ENCODE peak calls at places on chromosomes 1 and 21, in seven cellular contexts. X is HCT116, G is GM23338, Z is SK-N-SH, Y is suprapubic skin, M is stomach, T is prostate gland. D is an unnamed sample.

GRCh38 chr1:54583868-54584267 is 35.8 kb downstream of the ACOT11 start:
- DNase-seq in X (no peak), G (no peak), Z (no peak), Y (no peak), M (no peak), T (no peak), D (no peak)

GRCh38 chr1:77322061-77322900 is 40.5 kb downstream of the AK5 start:
- DNase-seq in X (peak; percentile 51), G (peak; percentile 55), Z (no peak), Y (no peak), M (no peak), T (no peak), D (no peak)

GRCh38 chr1:67393240-67393639 is 37.0 kb downstream of the SERBP1 start:
- DNase-seq in X (no peak), G (no peak), Z (no peak), Y (no peak), M (peak; percentile 69), T (peak; percentile 68), D (peak; percentile 8)

GRCh38 chr1:113269577-113269976 is 120.7 kb upstream of the MAGI3 start:
- DNase-seq in X (no peak), G (no peak), Z (no peak), Y (no peak), M (no peak), T (no peak), D (no peak)

GRCh38 chr21:46116846-46117585 is 19.1 kb downstream of the COL6A2 start:
- DNase-seq in X (no peak), G (no peak), Z (peak; percentile 35), Y (peak; percentile 56), M (no peak), T (no peak), D (peak; percentile 5)

GRCh38 chr21:43364851-43365424 is 62.0 kb downstream of the SIK1 start:
- DNase-seq in X (no peak), G (no peak), Z (no peak), Y (no peak), M (peak; percentile 77), T (no peak), D (no peak)

GRCh38 chr1:59018860-59019259 is 235.0 kb upstream of the JUN start:
- DNase-seq in X (no peak), G (no peak), Z (no peak), Y (no peak), M (no peak), T (no peak), D (no peak)

GRCh38 chr21:23160914-23161313 is 2162.7 kb downstream of the NCAM2 start:
- DNase-seq in X (no peak), G (no peak), Z (peak; percentile 3), Y (no peak), M (no peak), T (no peak), D (no peak)

GRCh38 chr1:229209386-229209785 is 61.5 kb upstream of the RAB4A start:
- DNase-seq in X (no peak), G (no peak), Z (no peak), Y (no peak), M (no peak), T (no peak), D (no peak)

GRCh38 chr21:35128526-35128925 is 79.4 kb upstream of the RUNX1 start:
- DNase-seq in X (no peak), G (no peak), Z (no peak), Y (no peak), M (no peak), T (no peak), D (no peak)

GRCh38 chr21:18803624-18804023 is 400.0 kb upstream of the TMPRSS15 start:
- DNase-seq in X (no peak), G (no peak), Z (no peak), Y (no peak), M (no peak), T (no peak), D (no peak)
- H3K4me1 ChIP-seq in X (no peaks in the 10 kb centered on the region), G (no peaks in the 10 kb centered on the region), Z (no peaks in the 10 kb centered on the region), Y (no peaks in the 10 kb centered on the region), M (no peaks in the 10 kb centered on the region), T (no peaks in the 10 kb centered on the region), D (no peaks in the 10 kb centered on the region)

GRCh38 chr21:42109873-42110525 is 38.9 kb downstream of the UMODL1 start:
- DNase-seq in X (no peak), G (no peak), Z (no peak), Y (no peak), M (no peak), T (no peak), D (no peak)

GRCh38 chr21:42108941-42109340 is 37.8 kb downstream of the UMODL1 start:
- DNase-seq in X (no peak), G (no peak), Z (no peak), Y (no peak), M (no peak), T (no peak), D (no peak)

GRCh38 chr21:42108554-42108885 is 37.4 kb downstream of the UMODL1 start:
- DNase-seq in X (no peak), G (no peak), Z (no peak), Y (no peak), M (no peak), T (no peak), D (no peak)

GRCh38 chr21:42110691-42111469 is 39.8 kb downstream of the UMODL1 start:
- DNase-seq in X (no peak), G (no peak), Z (no peak), Y (no peak), M (no peak), T (no peak), D (no peak)

GRCh38 chr21:42109473-42109872 is 38.4 kb downstream of the UMODL1 start:
- DNase-seq in X (no peak), G (no peak), Z (no peak), Y (peak; percentile 59), M (no peak), T (no peak), D (no peak)
- TF ChIP-seq POLR2AphosphoS5 in X (no peak), G (no peak), Z (no peak), Y (no peak), M (no peak), T (no peak), D (no peak)

GRCh38 chr1:119489201-119489600 is 17.8 kb upstream of the HSD3B1 start:
- DNase-seq in X (no peak), G (no peak), Z (no peak), Y (no peak), M (no peak), T (no peak), D (no peak)
- H3K27ac ChIP-seq in X (no peak overlapping the region), G (no peak overlapping the region), Z (no peak overlapping the region), Y (no peak overlapping the region), M (no peak overlapping the region), T (no peak overlapping the region), D (no peak overlapping the region)

GRCh38 chr1:28736450-28737244 is at the start of gene YTHDF2:
- DNase-seq in X (peak; percentile 89), G (peak; percentile 99), Z (peak; percentile 95), Y (peak; percentile 98), M (peak; percentile 98), T (peak; percentile 93), D (peak; percentile 98)
- H3K4me1 ChIP-seq in X (peaks cover 20% of the 10 kb centered on the region), G (peaks cover 32% of the 10 kb centered on the region), Z (peaks cover 17% of the 10 kb centered on the region), Y (peaks cover 50% of the 10 kb centered on the region), M (peaks cover 50% of the 10 kb centered on the region), T (peaks cover 5% of the 10 kb centered on the region), D (peaks cover 60% of the 10 kb centered on the region)

DNA sequence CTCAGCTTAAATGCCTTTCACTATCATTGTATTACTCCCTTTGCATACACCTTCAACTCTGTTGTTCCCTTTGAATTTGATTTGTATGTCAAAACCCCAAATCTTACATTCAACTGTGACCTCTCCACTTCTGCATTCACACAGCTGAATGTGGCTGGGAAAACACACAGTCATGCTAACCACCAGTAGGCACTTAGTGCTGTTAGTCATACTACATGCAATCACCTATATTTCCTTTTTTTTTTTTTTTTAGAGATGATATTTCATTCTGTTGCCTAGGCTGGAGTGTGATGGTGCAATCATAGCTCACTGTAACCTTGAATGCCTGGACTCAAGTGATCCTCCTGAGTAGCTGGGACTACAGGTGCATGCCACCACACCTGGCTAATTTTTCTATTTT is 16.2 kb downstream of the BTBD8 start:
- DNase-seq in X (no peak), G (no peak), Z (no peak), Y (no peak), M (no peak), T (no peak), D (no peak)
- TF ChIP-seq POLR2AphosphoS5 in X (no peak), G (no peak), Z (no peak), Y (no peak), M (no peak), T (no peak), D (no peak)

DNA sequence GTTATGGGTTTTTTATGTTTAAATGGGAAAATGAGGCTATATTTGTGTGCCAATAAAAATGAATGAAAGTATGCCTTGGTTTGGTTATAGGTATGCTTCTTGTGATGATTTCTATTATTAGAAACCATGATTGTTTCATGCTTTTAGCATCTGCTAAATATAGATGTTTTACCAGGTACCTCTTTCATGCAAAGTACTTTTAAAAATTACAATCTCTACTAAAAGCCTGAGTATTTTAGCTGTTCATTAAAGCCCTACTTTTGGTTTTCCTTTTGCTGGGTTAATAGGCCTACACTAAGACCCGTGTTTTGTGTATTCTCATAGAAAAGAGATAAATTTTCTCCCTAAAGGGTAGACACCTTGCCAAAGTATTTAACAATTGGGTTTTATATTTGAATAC is 32.0 kb downstream of the MTF2 start:
- DNase-seq in X (no peak), G (no peak), Z (no peak), Y (no peak), M (no peak), T (no peak), D (no peak)
- H3K27ac ChIP-seq in X (no peak overlapping the region), G (peak overlapping the region; percentile 1), Z (peak overlapping the region; percentile 32), Y (no peak overlapping the region), M (no peak overlapping the region), T (no peak overlapping the region), D (no peak overlapping the region)

DNA sequence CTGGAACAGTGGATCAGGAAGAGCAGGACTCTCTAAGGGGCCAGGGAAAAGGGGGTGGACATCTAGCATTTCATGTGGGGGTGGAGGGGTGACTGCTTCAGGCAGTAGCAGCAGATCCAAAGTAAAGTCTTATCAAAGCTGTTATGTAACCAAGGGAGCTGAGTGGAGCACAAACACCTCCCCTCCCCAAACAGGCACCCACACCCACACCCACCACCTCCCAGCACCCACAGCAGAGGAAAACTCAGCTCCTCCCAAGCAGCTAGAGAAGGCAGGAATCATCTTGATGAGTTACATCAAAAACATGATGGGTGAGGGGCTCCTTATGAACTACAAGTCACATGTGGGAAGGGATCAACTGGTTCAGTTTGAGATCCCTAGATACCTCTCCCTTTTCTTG is 6.0 kb downstream of the DLGAP3 start:
- DNase-seq in X (no peak), G (no peak), Z (peak; percentile 3), Y (no peak), M (no peak), T (no peak), D (no peak)
- H3K4me1 ChIP-seq in X (peaks cover 8% of the 10 kb centered on the region), G (peaks cover 66% of the 10 kb centered on the region), Z (no peaks in the 10 kb centered on the region), Y (peaks cover 2% of the 10 kb centered on the region), M (peaks cover 2% of the 10 kb centered on the region), T (no peaks in the 10 kb centered on the region), D (no peaks in the 10 kb centered on the region)

D was measured in transverse colon.